ENCODE peak calls at places on chromosome 11, in five cellular contexts. M is foreskin fibroblast; Q is RCC 7860; R is CD8-positive, alpha-beta T cell; E is nucleus accumbens. W is an unnamed sample.
A peak's percentile ranks its signal among the peaks of the same experiment; 100 is the strongest.

GRCh38 chr11:60788401-60789110 is 3.4 kb downstream of the MS4A10 start:
- DNase-seq in M (no peak), Q (peak; percentile 6), R (no peak), E (no peak), W (no peak)

GRCh38 chr11:12675951-12676711 is 1.9 kb downstream of the TEAD1 start:
- DNase-seq in M (no peak), Q (no peak), R (no peak), E (peak; percentile 50), W (no peak)

GRCh38 chr11:58927393-58928081 is 11.8 kb upstream of the GLYATL1 start:
- DNase-seq in M (no peak), Q (no peak), R (no peak), E (peak; percentile 2), W (no peak)

GRCh38 chr11:62108971-62109391 is 14.8 kb upstream of the INCENP start:
- DNase-seq in M (no peak), Q (peak; percentile 13), R (no peak), E (no peak), W (peak; percentile 41)

GRCh38 chr11:66278396-66279091 is 569 bp downstream of the CNIH2 start:
- DNase-seq in M (no peak), Q (no peak), R (no peak), E (no peak), W (no peak)

GRCh38 chr11:102309621-102310541 is 7.4 kb upstream of the BIRC3 start:
- DNase-seq in M (no peak), Q (no peak), R (no peak), E (no peak), W (no peak)

GRCh38 chr11:19290356-19290755 is 49.6 kb upstream of the E2F8 start:
- DNase-seq in M (no peak), Q (no peak), R (no peak), E (no peak), W (no peak)

GRCh38 chr11:38547464-38547863 is 1949.4 kb upstream of the RAG2 start:
- DNase-seq in M (no peak), Q (peak; percentile 10), R (no peak), E (no peak), W (no peak)

GRCh38 chr11:17801166-17801565 is 66.6 kb downstream of the KCNC1 start:
- DNase-seq in M (no peak), Q (no peak), R (no peak), E (no peak), W (no peak)

GRCh38 chr11:129224538-129224937 is 32.4 kb upstream of the ARHGAP32 start:
- DNase-seq in M (no peak), Q (no peak), R (no peak), E (no peak), W (no peak)

GRCh38 chr11:74566386-74566960 is 25.9 kb upstream of the POLD3 start:
- DNase-seq in M (no peak), Q (no peak), R (no peak), E (no peak), W (no peak)

GRCh38 chr11:117520201-117520600 is 192.5 kb downstream of the CEP164 start:
- DNase-seq in M (peak; percentile 7), Q (peak; percentile 13), R (no peak), E (no peak), W (no peak)

GRCh38 chr11:43576834-43577521 is 103.6 kb upstream of the HSD17B12 start:
- DNase-seq in M (no peak), Q (no peak), R (no peak), E (peak; percentile 29), W (no peak)

GRCh38 chr11:35215945-35216344 is 77.0 kb downstream of the CD44 start:
- DNase-seq in M (no peak), Q (no peak), R (no peak), E (no peak), W (no peak)

GRCh38 chr11:116851631-116852030 is 14.2 kb upstream of the APOA1 start:
- DNase-seq in M (no peak), Q (no peak), R (peak; percentile 18), E (peak; percentile 26), W (no peak)

W was measured in epithelial cell of proximal tubule.